ENCODE peak calls at places on chromosomes 7 and 10, in six cellular contexts. Z, O, Y, P, R and J are unnamed samples.

GRCh38 chr7:90988523-90988922 is 275.7 kb upstream of the FZD1 start:
- DNase-seq in Z (no peak), O (no peak), R (no peak), P (no peak), Y (no peak), J (no peak)

GRCh38 chr10:30816144-30816811 is 186.7 kb upstream of the LYZL2 start:
- DNase-seq in Z (no peak), O (no peak), R (no peak), P (no peak), Y (no peak), J (no peak)

GRCh38 chr10:103082683-103083082 is 110.4 kb downstream of the NT5C2 start:
- DNase-seq in R (no peak), Y (no peak), Z (no peak), O (no peak), P (no peak), J (no peak)

GRCh38 chr7:157299317-157299612 is 37.5 kb upstream of the DNAJB6 start:
- DNase-seq in P (no peak), Z (no peak), Y (no peak), O (no peak), R (no peak), J (no peak)

GRCh38 chr10:42753507-42754154 is 29.0 kb upstream of the BMS1 start:
- DNase-seq in O (no peak), P (no peak), R (no peak), Y (no peak), Z (no peak), J (peak)

GRCh38 chr10:98344589-98345038 is 70.4 kb downstream of the PYROXD2 start:
- DNase-seq in Z (no peak), R (peak), O (peak), Y (no peak), P (peak), J (peak)

GRCh38 chr10:131310054-131310903 is 1.2 kb downstream of the TCERG1L start:
- DNase-seq in R (no peak), Z (no peak), Y (no peak), O (no peak), P (no peak), J (no peak)

GRCh38 chr7:138207555-138207971 is 131.3 kb downstream of the AKR1D1 start:
- DNase-seq in P (no peak), O (no peak), Y (no peak), R (no peak), Z (no peak), J (no peak)

GRCh38 chr7:44121761-44122420 is 1.5 kb downstream of the POLD2 start:
- DNase-seq in R (no peak), Y (no peak), P (no peak), O (no peak), Z (no peak), J (no peak)

GRCh38 chr10:75071164-75071489 is 40.3 kb upstream of the SAMD8 start:
- DNase-seq in Z (no peak), P (no peak), Y (no peak), O (no peak), R (no peak), J (no peak)

GRCh38 chr10:6530966-6531365 is 49.1 kb downstream of the PRKCQ start:
- DNase-seq in Y (no peak), Z (no peak), R (no peak), O (no peak), P (no peak), J (no peak)

GRCh38 chr7:112908106-112908505 is 117.9 kb upstream of the TMEM168 start:
- DNase-seq in O (no peak), Z (no peak), Y (no peak), R (no peak), P (no peak), J (no peak)

GRCh38 chr10:121325490-121326231 is 272.6 kb downstream of the FGFR2 start:
- DNase-seq in O (no peak), Y (no peak), R (no peak), Z (no peak), P (no peak), J (no peak)

GRCh38 chr10:58531084-58531695 is 18.5 kb downstream of the BICC1 start:
- DNase-seq in P (peak), Y (no peak), O (no peak), R (peak), Z (peak), J (peak)

GRCh38 chr7:41217306-41217705 is 485.6 kb downstream of the INHBA start:
- DNase-seq in Z (no peak), Y (no peak), O (no peak), R (no peak), P (no peak), J (no peak)

GRCh38 chr10:100364735-100365391 is 17.8 kb downstream of the SCD start:
- DNase-seq in P (no peak), O (peak), R (peak), Y (peak), Z (no peak), J (peak)

GRCh38 chr7:33418251-33418701 is 288.9 kb downstream of the BBS9 start:
- DNase-seq in O (no peak), Y (no peak), R (no peak), Z (no peak), P (peak), J (peak)

GRCh38 chr7:13912740-13913320 is 76.6 kb downstream of the ETV1 start:
- DNase-seq in O (no peak), P (no peak), R (no peak), Z (no peak), Y (no peak), J (no peak)

GRCh38 chr7:18016547-18017444 is 10.8 kb downstream of the PRPS1L1 start:
- DNase-seq in R (no peak), P (no peak), O (no peak), Z (no peak), Y (no peak), J (no peak)

GRCh38 chr10:67763499-67764011 is 67.6 kb upstream of the CTNNA3 start:
- DNase-seq in R (peak), Y (peak), O (peak), Z (peak), P (no peak), J (peak)

GRCh38 chr7:103540986-103541385 is 95.0 kb upstream of the SLC26A5 start:
- DNase-seq in R (peak), O (no peak), Y (peak), Z (no peak), P (peak), J (peak)

GRCh38 chr7:47411281-47411869 is 170.5 kb downstream of the TNS3 start:
- DNase-seq in P (no peak), Y (no peak), Z (no peak), R (no peak), O (no peak), J (no peak)

GRCh38 chr10:29326886-29327789 is 38.3 kb downstream of the LYZL1 start:
- DNase-seq in Z (no peak), O (no peak), P (no peak), Y (no peak), R (no peak), J (no peak)

GRCh38 chr7:32936686-32937085 is 20.6 kb upstream of the FKBP9 start:
- DNase-seq in Y (no peak), Z (no peak), R (no peak), P (no peak), O (no peak), J (no peak)

GRCh38 chr10:58969578-58969977 is 206.9 kb upstream of the PHYHIPL start:
- DNase-seq in P (peak), Z (no peak), Y (no peak), O (no peak), R (no peak), J (peak)

GRCh38 chr10:42637142-42637541 is 1.2 kb downstream of the ZNF33B start:
- DNase-seq in Z (no peak), Y (no peak), R (no peak), P (no peak), O (no peak), J (no peak)

GRCh38 chr10:129961274-129961839 is 2.7 kb downstream of the EBF3 start:
- DNase-seq in R (no peak), O (no peak), Z (no peak), Y (no peak), P (no peak), J (no peak)

GRCh38 chr10:118442032-118442431 is 99.9 kb upstream of the FAM204A start:
- DNase-seq in O (no peak), P (no peak), R (no peak), Y (no peak), Z (no peak), J (no peak)

GRCh38 chr7:135558337-135558767 is 635 bp downstream of the NUP205 start:
- DNase-seq in Z (peak), O (peak), R (peak), Y (no peak), P (peak), J (peak)

GRCh38 chr7:87570178-87570577 is 30.5 kb downstream of the ABCB1 start:
- DNase-seq in P (no peak), Z (no peak), Y (no peak), O (no peak), R (no peak), J (peak)

GRCh38 chr7:1758417-1758858 is 88.4 kb downstream of the ELFN1 start:
- DNase-seq in Z (no peak), R (no peak), O (no peak), P (peak), Y (no peak), J (peak)

GRCh38 chr10:49115015-49115795 is at the start of gene VSTM4:
- DNase-seq in P (no peak), Y (no peak), R (no peak), Z (no peak), O (peak), J (peak)

GRCh38 chr7:114988755-114989154 is 66.9 kb downstream of the MDFIC start:
- DNase-seq in Z (no peak), O (peak), R (no peak), Y (no peak), P (peak), J (peak)

GRCh38 chr7:133695976-133696531 is 431.1 kb upstream of the LRGUK start:
- DNase-seq in R (no peak), O (no peak), Y (no peak), Z (no peak), P (no peak), J (no peak)